ENCODE peak calls at places on chromosomes 6 and 20, in five cellular contexts. Y is spleen; I is CD8-positive, alpha-beta T cell; R is SK-N-SH; Q is colonic mucosa. Z is an unnamed sample. For H3K36me3 and H3K4me1, the result is how much of the 10 kb centered on the place peaks cover.

GRCh38 chr6:53811082-53811481 is 16.3 kb downstream of the LRRC1 start:
- DNase-seq in R (no peak), Q (peak), Y (no peak), I (no peak), Z (no peak)

GRCh38 chr6:10099086-10099499 is 315.8 kb downstream of the TFAP2A start:
- DNase-seq in Q (peak), Y (no peak), R (peak), I (no peak), Z (no peak)

GRCh38 chr20:51313275-51313898 is 229.1 kb downstream of the NFATC2 start:
- DNase-seq in I (no peak), Y (no peak), Q (no peak), R (no peak), Z (no peak)

GRCh38 chr6:43437700-43438099 is 10.4 kb downstream of the ABCC10 start:
- DNase-seq in Q (no peak), R (no peak), Y (no peak), I (no peak), Z (no peak)

GRCh38 chr6:24910331-24910849 is 25.4 kb downstream of the RIPOR2 start:
- DNase-seq in R (peak), Q (no peak), Y (peak), I (peak), Z (no peak)

GRCh38 chr6:152503541-152503940 is 133.6 kb downstream of the SYNE1 start:
- DNase-seq in R (no peak), I (no peak), Q (no peak), Y (no peak), Z (no peak)

GRCh38 chr6:9437836-9438235 is 977.0 kb downstream of the TFAP2A start:
- DNase-seq in Y (no peak), R (no peak), Q (no peak), I (no peak), Z (no peak)

GRCh38 chr6:159174263-159174974 is 5.2 kb downstream of the FNDC1 start:
- DNase-seq in R (peak), I (peak), Y (peak), Q (peak), Z (peak)

DNA sequence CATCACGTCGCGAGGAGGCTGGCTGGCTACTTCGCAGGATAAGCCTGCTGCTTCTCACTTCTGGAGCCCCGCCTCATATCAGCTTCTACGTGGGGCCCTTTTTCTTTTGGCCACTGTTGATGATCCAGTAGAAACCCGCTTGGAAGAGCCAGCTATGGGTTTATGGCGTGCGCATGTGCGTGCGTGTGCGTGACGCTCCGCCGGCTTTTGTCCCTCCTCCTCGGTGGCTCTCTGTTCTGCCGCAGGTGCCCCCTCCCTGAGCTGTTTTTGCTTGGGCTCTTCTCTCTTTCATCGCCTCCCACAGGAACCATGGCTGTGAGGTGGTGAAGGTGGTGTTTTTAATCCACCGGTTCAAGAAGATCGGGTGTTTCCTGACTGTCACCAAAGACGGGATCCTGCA is 26.5 kb downstream of the EFCAB8 start:
- DNase-seq in Q (no peak), I (no peak), Y (no peak), R (no peak), Z (no peak)
- H3K36me3 ChIP-seq in Q (under half), I (under half), Y (under half), R (under half), Z (under half)

GRCh38 chr20:64109390-64109747 is 2.0 kb upstream of the NPBWR2 start:
- DNase-seq in Q (no peak), I (no peak), Y (no peak), R (no peak), Z (no peak)
- H3K4me1 ChIP-seq in Q (under half), I (under half), Y (under half), R (under half), Z (under half)

GRCh38 chr6:166950443-166950821 is 5.9 kb downstream of the RNASET2 start:
- DNase-seq in Q (no peak), Y (peak), I (no peak), R (no peak), Z (no peak)

GRCh38 chr6:166951670-166952060 is 4.7 kb downstream of the RNASET2 start:
- DNase-seq in R (no peak), I (no peak), Y (no peak), Q (no peak), Z (no peak)

GRCh38 chr6:166947251-166947650 is 9.1 kb downstream of the RNASET2 start:
- DNase-seq in R (no peak), Q (no peak), Y (no peak), I (no peak), Z (no peak)

GRCh38 chr6:166952122-166952521 is 4.2 kb downstream of the RNASET2 start:
- DNase-seq in I (no peak), Q (no peak), R (no peak), Y (peak), Z (no peak)

DNA sequence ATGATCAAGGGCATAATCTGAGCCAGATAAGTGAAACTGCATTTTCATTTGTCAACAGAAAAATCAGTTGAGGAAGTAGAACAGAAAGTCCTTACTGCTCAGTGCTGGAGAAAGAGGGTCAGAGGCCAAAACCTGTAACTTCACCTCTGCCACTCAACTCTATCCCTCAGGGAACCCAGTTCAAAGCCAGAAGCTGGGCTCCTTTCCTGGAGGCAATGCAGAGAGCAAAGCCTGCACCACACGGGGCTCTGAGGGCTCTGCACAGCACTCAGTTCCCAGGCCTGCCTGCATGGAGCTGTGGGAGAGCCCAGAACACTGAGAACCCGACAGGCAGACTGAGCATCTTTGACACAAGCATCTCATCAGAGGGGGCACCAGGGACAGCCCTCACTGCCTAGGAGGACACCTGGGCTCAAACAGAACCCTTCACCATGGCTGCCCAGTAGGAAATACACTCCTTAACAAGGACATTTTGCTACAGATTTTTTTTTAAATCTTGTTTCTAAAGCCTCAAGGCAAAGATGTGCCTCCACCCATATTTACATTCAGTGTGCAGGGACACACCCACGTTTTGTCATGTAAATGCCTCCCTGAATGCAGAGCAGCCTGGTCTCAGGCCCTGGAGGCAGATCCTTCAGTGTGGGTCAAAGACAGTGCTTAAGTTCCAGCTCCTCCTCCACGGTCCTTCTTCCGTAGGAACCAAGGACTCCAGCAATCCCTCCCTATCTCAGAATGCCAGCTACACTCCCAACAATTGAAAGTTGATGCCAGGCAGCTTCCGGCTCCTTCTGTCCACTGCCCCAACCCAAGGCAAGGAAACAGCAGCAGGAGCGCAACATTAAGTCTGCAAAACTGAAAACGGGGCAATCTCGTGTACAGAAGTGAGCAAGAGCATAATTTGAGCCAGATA is 6.6 kb downstream of the RNASET2 start:
- DNase-seq in Y (peak), Q (peak), R (no peak), I (no peak), Z (no peak)
- H3K27ac ChIP-seq in Y (peak), Q (peak), R (no peak), I (peak), Z (no peak)

DNA sequence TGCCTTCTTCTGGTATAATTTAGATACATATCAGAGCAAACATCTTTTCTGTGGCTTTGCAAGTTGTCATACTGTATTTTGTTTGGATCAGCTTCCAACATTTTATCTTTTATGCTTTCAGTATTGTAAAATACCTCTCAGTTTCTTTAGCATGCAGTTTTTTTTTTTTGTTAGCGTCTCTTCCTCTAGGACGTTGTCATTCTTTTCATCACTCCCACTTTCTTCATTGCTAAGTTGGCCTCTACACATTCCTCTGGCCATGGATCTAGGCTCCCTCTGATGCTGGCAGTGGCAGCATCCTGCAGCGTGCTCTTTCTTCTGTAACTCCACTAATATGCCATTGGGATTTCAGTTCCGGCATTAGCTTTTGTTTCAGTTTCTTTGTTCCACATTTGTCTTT is 21.7 kb downstream of the RPRD1B start:
- DNase-seq in I (no peak), Q (no peak), Y (no peak), R (no peak), Z (no peak)
- H3K36me3 ChIP-seq in I (under half), Q (under half), Y (under half), R (half or more), Z (under half)

Z was measured in Panc1.